ENCODE peak calls at places on chromosomes 3 and 15, in ten cellular contexts. O, U, E, T, D, Q, K, Y, R and J are unnamed samples.

GRCh38 chr3:181609156-181609767 is 102.5 kb upstream of the SOX2 start:
- DNase-seq in O (peak), U (no peak), E (no peak), T (no peak), D (no peak), Q (no peak), K (peak), Y (no peak), R (no peak), J (peak)

GRCh38 chr15:68789921-68790575 is 30.6 kb downstream of the ANP32A start:
- DNase-seq in O (peak), U (no peak), E (peak), T (no peak), D (no peak), Q (no peak), K (peak), Y (no peak), R (no peak), J (peak)

GRCh38 chr15:78979456-78980320 is 34.8 kb upstream of the CTSH start:
- DNase-seq in O (peak), U (peak), E (peak), T (peak), D (peak), Q (no peak), K (peak), Y (no peak), R (peak), J (peak)

GRCh38 chr3:33537135-33537534 is 96.9 kb upstream of the UBP1 start:
- DNase-seq in O (no peak), U (no peak), E (peak), T (no peak), D (no peak), Q (no peak), K (no peak), Y (no peak), R (no peak), J (no peak)

GRCh38 chr3:17195192-17195611 is 310.4 kb downstream of the PLCL2 start:
- DNase-seq in O (no peak), U (no peak), E (peak), T (peak), D (no peak), Q (no peak), K (peak), Y (no peak), R (peak), J (no peak)

GRCh38 chr3:11835028-11835639 is 11.6 kb downstream of the TAMM41 start:
- DNase-seq in O (no peak), U (no peak), E (peak), T (no peak), D (no peak), Q (no peak), K (peak), Y (no peak), R (peak), J (no peak)

GRCh38 chr3:81302045-81302444 is 459.4 kb downstream of the GBE1 start:
- DNase-seq in O (peak), U (no peak), E (peak), T (peak), D (peak), Q (no peak), K (peak), Y (no peak), R (peak), J (peak)

GRCh38 chr15:61034793-61035710 is 194.1 kb downstream of the RORA start:
- DNase-seq in O (no peak), U (no peak), E (peak), T (no peak), D (no peak), Q (no peak), K (no peak), Y (no peak), R (no peak), J (no peak)

GRCh38 chr3:99708207-99708745 is 69.9 kb downstream of the COL8A1 start:
- DNase-seq in O (no peak), U (no peak), E (peak), T (no peak), D (no peak), Q (no peak), K (no peak), Y (no peak), R (no peak), J (no peak)

GRCh38 chr3:119628816-119629445 is 31.2 kb downstream of the PLA1A start:
- DNase-seq in O (no peak), U (no peak), E (no peak), T (no peak), D (no peak), Q (no peak), K (no peak), Y (no peak), R (no peak), J (no peak)

GRCh38 chr3:32958509-32958908 is 7.1 kb downstream of the CCR4 start:
- DNase-seq in O (no peak), U (no peak), E (no peak), T (no peak), D (no peak), Q (no peak), K (no peak), Y (no peak), R (no peak), J (no peak)

GRCh38 chr3:192054881-192055280 is 593.9 kb downstream of the PYDC2 start:
- DNase-seq in O (no peak), U (no peak), E (peak), T (no peak), D (no peak), Q (no peak), K (peak), Y (no peak), R (no peak), J (no peak)

GRCh38 chr3:107045791-107046190 is 331.4 kb upstream of the CCDC54 start:
- DNase-seq in O (no peak), U (no peak), E (no peak), T (no peak), D (no peak), Q (no peak), K (no peak), Y (no peak), R (no peak), J (no peak)